ENCODE peak calls at places on chromosome X, in five cellular contexts. B, H, O, J and V are unnamed samples.

GRCh38 chrX:128020701-128021100 is 31.5 kb downstream of the ACTRT1 start:
- DNase-seq in B (no peak), H (no peak), O (no peak), J (no peak), V (no peak)

GRCh38 chrX:140507223-140507981 is 2.5 kb upstream of the SOX3 start:
- DNase-seq in B (no peak), H (no peak), O (no peak), J (peak; percentile 19), V (no peak)

GRCh38 chrX:88284844-88285243 is 462.2 kb upstream of the CPXCR1 start:
- DNase-seq in B (no peak), H (no peak), O (no peak), J (no peak), V (no peak)

GRCh38 chrX:13360146-13360545 is 40.3 kb upstream of the ATXN3L start:
- DNase-seq in B (peak; percentile 32), H (peak; percentile 49), O (no peak), J (no peak), V (no peak)

GRCh38 chrX:108397627-108398392 is 40.4 kb downstream of the COL4A6 start:
- DNase-seq in B (no peak), H (no peak), O (no peak), J (peak; percentile 68), V (no peak)

GRCh38 chrX:38961936-38962335 is 160.7 kb downstream of the MID1IP1 start:
- DNase-seq in B (no peak), H (no peak), O (no peak), J (no peak), V (no peak)

GRCh38 chrX:46713672-46714487 is 45.0 kb downstream of the SLC9A7 start:
- DNase-seq in B (no peak), H (no peak), O (no peak), J (peak; percentile 49), V (no peak)

GRCh38 chrX:68503830-68504229 is 5.0 kb downstream of the YIPF6 start:
- DNase-seq in B (no peak), H (no peak), O (no peak), J (peak; percentile 5), V (no peak)

GRCh38 chrX:118536204-118536603 is 40.6 kb downstream of the DOCK11 start:
- DNase-seq in B (no peak), H (no peak), O (no peak), J (no peak), V (no peak)

GRCh38 chrX:153793291-153793690 is 884 bp downstream of the IDH3G start:
- DNase-seq in B (no peak), H (no peak), O (no peak), J (peak; percentile 13), V (no peak)

GRCh38 chrX:41145920-41146608 is 60.8 kb downstream of the USP9X start:
- DNase-seq in B (no peak), H (no peak), O (no peak), J (peak; percentile 75), V (no peak)

GRCh38 chrX:12223650-12224049 is 85.4 kb downstream of the FRMPD4 start:
- DNase-seq in B (no peak), H (no peak), O (no peak), J (peak; percentile 70), V (no peak)

GRCh38 chrX:81866873-81867272 is 665.0 kb downstream of the SH3BGRL start:
- DNase-seq in B (no peak), H (no peak), O (no peak), J (no peak), V (no peak)

GRCh38 chrX:151183912-151184565 is 7.7 kb downstream of the GPR50 start:
- DNase-seq in B (no peak), H (no peak), O (no peak), J (no peak), V (no peak)

GRCh38 chrX:68132749-68133148 is 300.5 kb downstream of the OPHN1 start:
- DNase-seq in B (no peak), H (no peak), O (no peak), J (no peak), V (no peak)